ENCODE peak calls at places on chromosomes 5 and 9, in six cellular contexts. P is stimulated activated CD8-positive, alpha-beta memory T cell treated with anti-CD3 and anti-CD28 coated beads, Interleukin-7, amount 100 ng/mL, for 1 hour; C is HTR-8/SVneo; N is thyroid gland; A is naive thymus-derived CD8-positive, alpha-beta T cell; S is GM03348. K is an unnamed sample.

GRCh38 chr5:136420168-136420916 is 55.0 kb upstream of the TRPC7 start:
- DNase-seq in A (no peak), N (no peak), C (no peak), S (no peak), P (no peak), K (no peak)

GRCh38 chr5:69048233-69048632 is 45.6 kb upstream of the SLC30A5 start:
- DNase-seq in C (no peak), S (no peak), A (no peak), N (no peak), P (no peak), K (no peak)

GRCh38 chr9:124258765-124259272 is 1.1 kb downstream of the NEK6 start:
- DNase-seq in S (peak; percentile 32), N (no peak), A (no peak), P (no peak), C (no peak), K (no peak)

GRCh38 chr5:159049844-159050318 is 49.8 kb downstream of the EBF1 start:
- DNase-seq in P (no peak), S (peak; percentile 50), N (no peak), A (no peak), C (no peak), K (no peak)

GRCh38 chr9:136587944-136588662 is 42.3 kb upstream of the NOTCH1 start:
- DNase-seq in P (no peak), N (no peak), A (peak; percentile 21), C (no peak), S (no peak), K (no peak)

GRCh38 chr5:138491284-138491648 is 26.0 kb downstream of the EGR1 start:
- DNase-seq in P (no peak), S (no peak), C (no peak), A (no peak), N (no peak), K (no peak)

GRCh38 chr5:115375922-115376321 is 79.5 kb upstream of the CCDC112 start:
- DNase-seq in S (no peak), N (no peak), A (no peak), C (no peak), P (no peak), K (no peak)

GRCh38 chr9:105132576-105132975 is 111.9 kb upstream of the SLC44A1 start:
- DNase-seq in A (no peak), P (no peak), N (no peak), S (peak; percentile 35), C (peak; percentile 62), K (peak; percentile 80)

GRCh38 chr5:95090774-95091173 is 194.1 kb downstream of the MCTP1 start:
- DNase-seq in A (no peak), N (no peak), P (no peak), S (no peak), C (no peak), K (no peak)

GRCh38 chr5:68424799-68425537 is 209.4 kb downstream of the PIK3R1 start:
- DNase-seq in P (no peak), S (peak; percentile 60), A (peak; percentile 6), C (peak; percentile 23), N (no peak), K (peak; percentile 30)

K was measured in non-pigmented ciliary epithelial cell.